ENCODE peak calls at places on chromosomes 11 and 22, in nine cellular contexts. One of them, this sample, is unnamed.

GRCh38 chr22:38298312-38299000 is 18.8 kb downstream of the CSNK1E start:
- DNase-seq in GM03348: no peak
- DNase-seq in endothelial cell: no peak
- DNase-seq in Kasumi-1: peak; percentile 9
- DNase-seq in RWPE2: peak; percentile 99
- DNase-seq in NCI-H2029: no peak
- DNase-seq in naive thymus-derived CD4-positive, alpha-beta T cell: peak; percentile 51
- DNase-seq in DMS 273 treated with DMSO at 0.1 percent for 48 hours: no peak
- DNase-seq in left ventricle myocardium inferior: no peak
- DNase-seq in this sample: no peak

GRCh38 chr22:19086417-19086816 is 35.8 kb downstream of the DGCR2 start:
- DNase-seq in GM03348: no peak
- DNase-seq in endothelial cell: no peak
- DNase-seq in Kasumi-1: no peak
- DNase-seq in RWPE2: no peak
- DNase-seq in NCI-H2029: no peak
- DNase-seq in naive thymus-derived CD4-positive, alpha-beta T cell: no peak
- DNase-seq in DMS 273 treated with DMSO at 0.1 percent for 48 hours: no peak
- DNase-seq in left ventricle myocardium inferior: no peak
- DNase-seq in this sample: no peak

GRCh38 chr11:115221461-115222069 is 282.6 kb downstream of the CADM1 start:
- DNase-seq in GM03348: no peak
- DNase-seq in endothelial cell: no peak
- DNase-seq in Kasumi-1: no peak
- DNase-seq in RWPE2: no peak
- DNase-seq in NCI-H2029: no peak
- DNase-seq in naive thymus-derived CD4-positive, alpha-beta T cell: no peak
- DNase-seq in DMS 273 treated with DMSO at 0.1 percent for 48 hours: no peak
- DNase-seq in left ventricle myocardium inferior: no peak
- DNase-seq in this sample: no peak

GRCh38 chr22:22343603-22344276 is 99.2 kb downstream of the VPREB1 start:
- DNase-seq in GM03348: no peak
- DNase-seq in endothelial cell: no peak
- DNase-seq in Kasumi-1: peak; percentile 24
- DNase-seq in RWPE2: no peak
- DNase-seq in NCI-H2029: no peak
- DNase-seq in naive thymus-derived CD4-positive, alpha-beta T cell: no peak
- DNase-seq in DMS 273 treated with DMSO at 0.1 percent for 48 hours: no peak
- DNase-seq in left ventricle myocardium inferior: no peak
- DNase-seq in this sample: no peak

GRCh38 chr11:62151737-62152102 is 27.9 kb downstream of the INCENP start:
- DNase-seq in GM03348: no peak
- DNase-seq in endothelial cell: no peak
- DNase-seq in Kasumi-1: no peak
- DNase-seq in RWPE2: no peak
- DNase-seq in NCI-H2029: no peak
- DNase-seq in naive thymus-derived CD4-positive, alpha-beta T cell: no peak
- DNase-seq in DMS 273 treated with DMSO at 0.1 percent for 48 hours: no peak
- DNase-seq in left ventricle myocardium inferior: no peak
- DNase-seq in this sample: no peak

GRCh38 chr22:37331034-37331428 is 48.7 kb downstream of the CYTH4 start:
- DNase-seq in GM03348: peak; percentile 88
- DNase-seq in endothelial cell: no peak
- DNase-seq in Kasumi-1: no peak
- DNase-seq in RWPE2: no peak
- DNase-seq in NCI-H2029: no peak
- DNase-seq in naive thymus-derived CD4-positive, alpha-beta T cell: no peak
- DNase-seq in DMS 273 treated with DMSO at 0.1 percent for 48 hours: no peak
- DNase-seq in left ventricle myocardium inferior: no peak
- DNase-seq in this sample: peak; percentile 21

GRCh38 chr22:46969491-46969890 is 207.0 kb downstream of the TBC1D22A start:
- DNase-seq in GM03348: no peak
- DNase-seq in endothelial cell: no peak
- DNase-seq in Kasumi-1: no peak
- DNase-seq in RWPE2: no peak
- DNase-seq in NCI-H2029: no peak
- DNase-seq in naive thymus-derived CD4-positive, alpha-beta T cell: no peak
- DNase-seq in DMS 273 treated with DMSO at 0.1 percent for 48 hours: no peak
- DNase-seq in left ventricle myocardium inferior: no peak
- DNase-seq in this sample: no peak

GRCh38 chr22:31738566-31738965 is 11.4 kb downstream of the PRR14L start:
- DNase-seq in GM03348: no peak
- DNase-seq in endothelial cell: no peak
- DNase-seq in Kasumi-1: no peak
- DNase-seq in RWPE2: no peak
- DNase-seq in NCI-H2029: no peak
- DNase-seq in naive thymus-derived CD4-positive, alpha-beta T cell: no peak
- DNase-seq in DMS 273 treated with DMSO at 0.1 percent for 48 hours: no peak
- DNase-seq in left ventricle myocardium inferior: no peak
- DNase-seq in this sample: no peak

GRCh38 chr11:103624708-103625623 is 411.5 kb upstream of the DDI1 start:
- DNase-seq in GM03348: peak; percentile 69
- DNase-seq in endothelial cell: no peak
- DNase-seq in Kasumi-1: no peak
- DNase-seq in RWPE2: no peak
- DNase-seq in NCI-H2029: no peak
- DNase-seq in naive thymus-derived CD4-positive, alpha-beta T cell: no peak
- DNase-seq in DMS 273 treated with DMSO at 0.1 percent for 48 hours: no peak
- DNase-seq in left ventricle myocardium inferior: no peak
- DNase-seq in this sample: no peak

GRCh38 chr11:115525600-115526006 is 21.4 kb upstream of the CADM1 start:
- DNase-seq in GM03348: no peak
- DNase-seq in endothelial cell: no peak
- DNase-seq in Kasumi-1: no peak
- DNase-seq in RWPE2: no peak
- DNase-seq in NCI-H2029: no peak
- DNase-seq in naive thymus-derived CD4-positive, alpha-beta T cell: no peak
- DNase-seq in DMS 273 treated with DMSO at 0.1 percent for 48 hours: no peak
- DNase-seq in left ventricle myocardium inferior: no peak
- DNase-seq in this sample: no peak

GRCh38 chr22:21725956-21726649 is 9.5 kb downstream of the YPEL1 start:
- DNase-seq in GM03348: no peak
- DNase-seq in endothelial cell: no peak
- DNase-seq in Kasumi-1: no peak
- DNase-seq in RWPE2: no peak
- DNase-seq in NCI-H2029: no peak
- DNase-seq in naive thymus-derived CD4-positive, alpha-beta T cell: no peak
- DNase-seq in DMS 273 treated with DMSO at 0.1 percent for 48 hours: no peak
- DNase-seq in left ventricle myocardium inferior: no peak
- DNase-seq in this sample: no peak

GRCh38 chr11:6453152-6453551 is 12.4 kb upstream of the HPX start:
- DNase-seq in GM03348: no peak
- DNase-seq in endothelial cell: no peak
- DNase-seq in Kasumi-1: no peak
- DNase-seq in RWPE2: no peak
- DNase-seq in NCI-H2029: no peak
- DNase-seq in naive thymus-derived CD4-positive, alpha-beta T cell: no peak
- DNase-seq in DMS 273 treated with DMSO at 0.1 percent for 48 hours: no peak
- DNase-seq in left ventricle myocardium inferior: no peak
- DNase-seq in this sample: no peak

GRCh38 chr11:11810764-11811726 is 30.7 kb upstream of the USP47 start:
- DNase-seq in GM03348: no peak
- DNase-seq in endothelial cell: no peak
- DNase-seq in Kasumi-1: peak; percentile 88
- DNase-seq in RWPE2: no peak
- DNase-seq in NCI-H2029: no peak
- DNase-seq in naive thymus-derived CD4-positive, alpha-beta T cell: no peak
- DNase-seq in DMS 273 treated with DMSO at 0.1 percent for 48 hours: no peak
- DNase-seq in left ventricle myocardium inferior: no peak
- DNase-seq in this sample: no peak

GRCh38 chr11:69775163-69775755 is at the start of gene FGF4:
- DNase-seq in GM03348: no peak
- DNase-seq in endothelial cell: no peak
- DNase-seq in Kasumi-1: no peak
- DNase-seq in RWPE2: no peak
- DNase-seq in NCI-H2029: no peak
- DNase-seq in naive thymus-derived CD4-positive, alpha-beta T cell: no peak
- DNase-seq in DMS 273 treated with DMSO at 0.1 percent for 48 hours: no peak
- DNase-seq in left ventricle myocardium inferior: no peak
- DNase-seq in this sample: no peak

GRCh38 chr22:49676783-49677494 is 150.7 kb downstream of the BRD1 start:
- DNase-seq in GM03348: no peak
- DNase-seq in endothelial cell: no peak
- DNase-seq in Kasumi-1: no peak
- DNase-seq in RWPE2: no peak
- DNase-seq in NCI-H2029: no peak
- DNase-seq in naive thymus-derived CD4-positive, alpha-beta T cell: no peak
- DNase-seq in DMS 273 treated with DMSO at 0.1 percent for 48 hours: no peak
- DNase-seq in left ventricle myocardium inferior: no peak
- DNase-seq in this sample: no peak

GRCh38 chr11:34337016-34337415 is 20.8 kb downstream of the ABTB2 start:
- DNase-seq in GM03348: no peak
- DNase-seq in endothelial cell: no peak
- DNase-seq in Kasumi-1: no peak
- DNase-seq in RWPE2: no peak
- DNase-seq in NCI-H2029: peak; percentile 54
- DNase-seq in naive thymus-derived CD4-positive, alpha-beta T cell: no peak
- DNase-seq in DMS 273 treated with DMSO at 0.1 percent for 48 hours: no peak
- DNase-seq in left ventricle myocardium inferior: no peak
- DNase-seq in this sample: no peak

GRCh38 chr11:72703281-72704008 is 29.2 kb upstream of the PDE2A start:
- DNase-seq in GM03348: peak; percentile 97
- DNase-seq in endothelial cell: no peak
- DNase-seq in Kasumi-1: no peak
- DNase-seq in RWPE2: no peak
- DNase-seq in NCI-H2029: no peak
- DNase-seq in naive thymus-derived CD4-positive, alpha-beta T cell: no peak
- DNase-seq in DMS 273 treated with DMSO at 0.1 percent for 48 hours: no peak
- DNase-seq in left ventricle myocardium inferior: peak; percentile 84
- DNase-seq in this sample: no peak

GRCh38 chr11:85736121-85736520 is 50.1 kb upstream of the CCDC89 start:
- DNase-seq in GM03348: no peak
- DNase-seq in endothelial cell: no peak
- DNase-seq in Kasumi-1: no peak
- DNase-seq in RWPE2: no peak
- DNase-seq in NCI-H2029: no peak
- DNase-seq in naive thymus-derived CD4-positive, alpha-beta T cell: no peak
- DNase-seq in DMS 273 treated with DMSO at 0.1 percent for 48 hours: no peak
- DNase-seq in left ventricle myocardium inferior: no peak
- DNase-seq in this sample: no peak

GRCh38 chr11:125890447-125891100 is 3.1 kb downstream of the HYLS1 start:
- DNase-seq in GM03348: no peak
- DNase-seq in endothelial cell: no peak
- DNase-seq in Kasumi-1: no peak
- DNase-seq in RWPE2: no peak
- DNase-seq in NCI-H2029: no peak
- DNase-seq in naive thymus-derived CD4-positive, alpha-beta T cell: no peak
- DNase-seq in DMS 273 treated with DMSO at 0.1 percent for 48 hours: no peak
- DNase-seq in left ventricle myocardium inferior: no peak
- DNase-seq in this sample: no peak

GRCh38 chr22:23113847-23114720 is 27.7 kb downstream of the RSPH14 start:
- DNase-seq in GM03348: no peak
- DNase-seq in endothelial cell: no peak
- DNase-seq in Kasumi-1: no peak
- DNase-seq in RWPE2: no peak
- DNase-seq in NCI-H2029: no peak
- DNase-seq in naive thymus-derived CD4-positive, alpha-beta T cell: no peak
- DNase-seq in DMS 273 treated with DMSO at 0.1 percent for 48 hours: no peak
- DNase-seq in left ventricle myocardium inferior: no peak
- DNase-seq in this sample: no peak

GRCh38 chr22:50733521-50734342 is 4.3 kb upstream of the ACR start:
- DNase-seq in GM03348: peak; percentile 69
- DNase-seq in endothelial cell: peak; percentile 9
- DNase-seq in Kasumi-1: no peak
- DNase-seq in RWPE2: peak; percentile 28
- DNase-seq in NCI-H2029: no peak
- DNase-seq in naive thymus-derived CD4-positive, alpha-beta T cell: no peak
- DNase-seq in DMS 273 treated with DMSO at 0.1 percent for 48 hours: no peak
- DNase-seq in left ventricle myocardium inferior: peak; percentile 16
- DNase-seq in this sample: no peak

GRCh38 chr22:31488988-31489617 is 539 bp downstream of the EIF4ENIF1 start:
- DNase-seq in GM03348: peak; percentile 80
- DNase-seq in endothelial cell: peak; percentile 65
- DNase-seq in Kasumi-1: peak; percentile 6
- DNase-seq in RWPE2: no peak
- DNase-seq in NCI-H2029: no peak
- DNase-seq in naive thymus-derived CD4-positive, alpha-beta T cell: peak; percentile 17
- DNase-seq in DMS 273 treated with DMSO at 0.1 percent for 48 hours: no peak
- DNase-seq in left ventricle myocardium inferior: peak; percentile 36
- DNase-seq in this sample: no peak

GRCh38 chr11:71131861-71132260 is 120.5 kb downstream of the SHANK2 start:
- DNase-seq in GM03348: no peak
- DNase-seq in endothelial cell: no peak
- DNase-seq in Kasumi-1: no peak
- DNase-seq in RWPE2: no peak
- DNase-seq in NCI-H2029: no peak
- DNase-seq in naive thymus-derived CD4-positive, alpha-beta T cell: no peak
- DNase-seq in DMS 273 treated with DMSO at 0.1 percent for 48 hours: no peak
- DNase-seq in left ventricle myocardium inferior: peak; percentile 1
- DNase-seq in this sample: no peak

GRCh38 chr11:122920579-122920978 is 38.0 kb downstream of the JHY start:
- DNase-seq in GM03348: no peak
- DNase-seq in endothelial cell: no peak
- DNase-seq in Kasumi-1: no peak
- DNase-seq in RWPE2: no peak
- DNase-seq in NCI-H2029: peak; percentile 73
- DNase-seq in naive thymus-derived CD4-positive, alpha-beta T cell: no peak
- DNase-seq in DMS 273 treated with DMSO at 0.1 percent for 48 hours: no peak
- DNase-seq in left ventricle myocardium inferior: no peak
- DNase-seq in this sample: no peak

GRCh38 chr11:120747801-120748484 is 236.4 kb downstream of the GRIK4 start:
- DNase-seq in GM03348: no peak
- DNase-seq in endothelial cell: no peak
- DNase-seq in Kasumi-1: no peak
- DNase-seq in RWPE2: no peak
- DNase-seq in NCI-H2029: peak; percentile 43
- DNase-seq in naive thymus-derived CD4-positive, alpha-beta T cell: no peak
- DNase-seq in DMS 273 treated with DMSO at 0.1 percent for 48 hours: peak; percentile 20
- DNase-seq in left ventricle myocardium inferior: no peak
- DNase-seq in this sample: no peak

GRCh38 chr22:37912171-37912570 is 6.1 kb downstream of the MICALL1 start:
- DNase-seq in GM03348: no peak
- DNase-seq in endothelial cell: no peak
- DNase-seq in Kasumi-1: no peak
- DNase-seq in RWPE2: no peak
- DNase-seq in NCI-H2029: no peak
- DNase-seq in naive thymus-derived CD4-positive, alpha-beta T cell: no peak
- DNase-seq in DMS 273 treated with DMSO at 0.1 percent for 48 hours: no peak
- DNase-seq in left ventricle myocardium inferior: no peak
- DNase-seq in this sample: no peak

GRCh38 chr11:975824-976223 is 50.2 kb downstream of the AP2A2 start:
- DNase-seq in GM03348: peak; percentile 68
- DNase-seq in endothelial cell: peak; percentile 37
- DNase-seq in Kasumi-1: peak; percentile 79
- DNase-seq in RWPE2: no peak
- DNase-seq in NCI-H2029: no peak
- DNase-seq in naive thymus-derived CD4-positive, alpha-beta T cell: no peak
- DNase-seq in DMS 273 treated with DMSO at 0.1 percent for 48 hours: no peak
- DNase-seq in left ventricle myocardium inferior: no peak
- DNase-seq in this sample: no peak

GRCh38 chr11:28713850-28714249 is 605.7 kb downstream of the METTL15 start:
- DNase-seq in GM03348: no peak
- DNase-seq in endothelial cell: no peak
- DNase-seq in Kasumi-1: no peak
- DNase-seq in RWPE2: no peak
- DNase-seq in NCI-H2029: peak; percentile 28
- DNase-seq in naive thymus-derived CD4-positive, alpha-beta T cell: no peak
- DNase-seq in DMS 273 treated with DMSO at 0.1 percent for 48 hours: no peak
- DNase-seq in left ventricle myocardium inferior: no peak
- DNase-seq in this sample: peak; percentile 68